ENCODE peak calls at places on chromosomes 6 and 20, in six cellular contexts. M is PC-3, P is MM.1S, C is HCT116, B is neural progenitor cell, R is GM23248. K is an unnamed sample.

GRCh38 chr6:134363323-134364039 is 45.6 kb upstream of the SGK1 start:
- DNase-seq in M (peak), P (no peak), C (peak), B (no peak), R (peak), K (no peak)

GRCh38 chr6:148563066-148563465 is 183.8 kb upstream of the UST start:
- DNase-seq in M (no peak), P (no peak), C (no peak), B (no peak), R (no peak), K (no peak)

GRCh38 chr6:42088101-42088591 is 37.8 kb downstream of the TAF8 start:
- DNase-seq in M (peak), P (no peak), C (no peak), B (no peak), R (no peak), K (no peak)

GRCh38 chr20:47566269-47566668 is 64.6 kb downstream of the NCOA3 start:
- DNase-seq in M (no peak), P (no peak), C (no peak), B (no peak), R (no peak), K (no peak)

GRCh38 chr6:16909599-16910360 is 148.5 kb upstream of the ATXN1 start:
- DNase-seq in M (peak), P (no peak), C (no peak), B (no peak), R (peak), K (no peak)

GRCh38 chr6:161370882-161371281 is 97.0 kb upstream of the AGPAT4 start:
- DNase-seq in M (peak), P (peak), C (peak), B (peak), R (peak), K (peak)

GRCh38 chr6:10453596-10453995 is 38.7 kb upstream of the TFAP2A start:
- DNase-seq in M (peak), P (no peak), C (no peak), B (no peak), R (no peak), K (no peak)

GRCh38 chr20:42740191-42740870 is 449.4 kb downstream of the PTPRT start:
- DNase-seq in M (no peak), P (no peak), C (no peak), B (no peak), R (no peak), K (no peak)

GRCh38 chr6:1553562-1554088 is 56.1 kb upstream of the FOXC1 start:
- DNase-seq in M (no peak), P (no peak), C (no peak), B (no peak), R (peak), K (no peak)

GRCh38 chr6:119308048-119308570 is 41.5 kb downstream of the MAN1A1 start:
- DNase-seq in M (peak), P (no peak), C (peak), B (no peak), R (peak), K (no peak)

GRCh38 chr20:20780127-20780822 is 67.8 kb upstream of the RALGAPA2 start:
- DNase-seq in M (peak), P (no peak), C (no peak), B (no peak), R (peak), K (no peak)

GRCh38 chr20:20785226-20785625 is 72.8 kb upstream of the RALGAPA2 start:
- DNase-seq in M (no peak), P (no peak), C (no peak), B (no peak), R (no peak), K (no peak)

GRCh38 chr20:20782221-20782620 is 69.8 kb upstream of the RALGAPA2 start:
- DNase-seq in M (no peak), P (no peak), C (no peak), B (no peak), R (no peak), K (no peak)

GRCh38 chr20:20782747-20783146 is 70.3 kb upstream of the RALGAPA2 start:
- DNase-seq in M (no peak), P (no peak), C (no peak), B (no peak), R (no peak), K (no peak)

GRCh38 chr20:20781029-20781428 is 68.6 kb upstream of the RALGAPA2 start:
- DNase-seq in M (no peak), P (no peak), C (no peak), B (no peak), R (no peak), K (no peak)
- H3K27ac ChIP-seq in M (no peak), P (no peak), C (no peak), B (no peak), R (no peak), K (no peak)

GRCh38 chr6:110513001-110513400 is 36.6 kb upstream of the SLC22A16 start:
- DNase-seq in M (peak), P (no peak), C (no peak), B (no peak), R (no peak), K (no peak)
- H3K4me3 ChIP-seq in M (no peak), P (no peak), C (no peak), B (no peak), R (no peak), K (no peak)

GRCh38 chr6:170082531-170083187 is 208.2 kb downstream of the DLL1 start:
- DNase-seq in M (peak), P (no peak), C (no peak), B (no peak), R (no peak), K (no peak)

GRCh38 chr6:170081556-170081955 is 209.3 kb downstream of the DLL1 start:
- DNase-seq in M (no peak), P (no peak), C (no peak), B (no peak), R (no peak), K (no peak)

GRCh38 chr6:170080169-170080827 is 210.6 kb downstream of the DLL1 start:
- DNase-seq in M (no peak), P (no peak), C (no peak), B (no peak), R (no peak), K (no peak)

GRCh38 chr6:170082067-170082466 is 208.8 kb downstream of the DLL1 start:
- DNase-seq in M (no peak), P (no peak), C (no peak), B (no peak), R (no peak), K (no peak)

DNA sequence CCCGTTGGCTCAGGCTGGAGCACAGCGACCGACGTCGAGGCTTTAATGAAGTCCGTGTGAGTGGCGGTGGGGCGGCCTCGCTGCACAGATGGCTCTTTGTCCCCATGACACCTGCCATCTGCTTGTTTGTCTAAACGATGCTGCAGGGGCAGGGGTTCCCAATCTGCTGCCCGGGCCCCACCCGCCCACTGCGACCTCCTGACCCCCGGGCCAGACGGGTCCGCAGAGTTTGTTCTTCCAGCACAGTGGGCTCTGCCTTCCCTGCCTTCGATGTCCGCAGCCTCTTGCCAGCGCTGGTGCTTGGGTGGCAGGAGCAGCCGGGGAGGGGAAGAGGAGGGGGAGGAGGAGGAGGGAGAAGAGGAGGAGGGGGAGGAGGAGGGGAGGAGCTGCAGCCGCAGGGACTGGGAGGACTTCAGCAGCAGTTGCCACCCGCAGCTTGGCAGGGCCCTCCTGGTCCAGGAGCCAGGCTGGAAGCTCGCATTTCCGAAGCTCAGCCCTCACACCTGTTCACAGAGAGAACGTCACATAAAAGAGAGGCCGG is 210.0 kb downstream of the DLL1 start:
- DNase-seq in M (no peak), P (no peak), C (no peak), B (peak), R (no peak), K (no peak)
- TF ChIP-seq EZH2phosphoT487 in M (no peak), P (no peak), C (no peak), B (no peak), R (no peak), K (no peak)

GRCh38 chr6:110542311-110543024 is 66.1 kb upstream of the SLC22A16 start:
- DNase-seq in M (no peak), P (no peak), C (no peak), B (no peak), R (peak), K (no peak)
- H3K27ac ChIP-seq in M (peak), P (no peak), C (no peak), B (no peak), R (no peak), K (no peak)

DNA sequence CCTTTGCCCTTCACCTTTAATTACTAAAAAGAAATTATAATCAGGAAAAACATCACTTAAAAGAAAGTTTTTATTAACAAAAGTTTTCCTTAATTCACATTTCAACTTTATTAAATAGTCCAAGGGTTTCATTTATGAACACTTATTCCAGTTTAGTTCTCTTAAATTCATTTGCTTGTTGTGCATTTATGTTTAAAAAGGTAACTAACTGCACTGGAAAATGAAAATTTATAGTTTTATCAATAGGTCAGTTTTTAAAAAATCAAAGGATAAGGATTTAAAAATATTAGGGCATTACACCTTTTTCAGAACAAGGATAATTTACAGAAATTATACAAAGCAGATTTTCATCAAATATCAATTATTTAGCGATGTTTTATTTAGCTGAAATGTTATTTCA is 958 bp upstream of the ATP5F1E start:
- DNase-seq in M (no peak), P (no peak), C (no peak), B (no peak), R (no peak), K (no peak)
- H3K4me3 ChIP-seq in M (peak), P (peak), C (peak), B (peak), R (peak), K (peak)

DNA sequence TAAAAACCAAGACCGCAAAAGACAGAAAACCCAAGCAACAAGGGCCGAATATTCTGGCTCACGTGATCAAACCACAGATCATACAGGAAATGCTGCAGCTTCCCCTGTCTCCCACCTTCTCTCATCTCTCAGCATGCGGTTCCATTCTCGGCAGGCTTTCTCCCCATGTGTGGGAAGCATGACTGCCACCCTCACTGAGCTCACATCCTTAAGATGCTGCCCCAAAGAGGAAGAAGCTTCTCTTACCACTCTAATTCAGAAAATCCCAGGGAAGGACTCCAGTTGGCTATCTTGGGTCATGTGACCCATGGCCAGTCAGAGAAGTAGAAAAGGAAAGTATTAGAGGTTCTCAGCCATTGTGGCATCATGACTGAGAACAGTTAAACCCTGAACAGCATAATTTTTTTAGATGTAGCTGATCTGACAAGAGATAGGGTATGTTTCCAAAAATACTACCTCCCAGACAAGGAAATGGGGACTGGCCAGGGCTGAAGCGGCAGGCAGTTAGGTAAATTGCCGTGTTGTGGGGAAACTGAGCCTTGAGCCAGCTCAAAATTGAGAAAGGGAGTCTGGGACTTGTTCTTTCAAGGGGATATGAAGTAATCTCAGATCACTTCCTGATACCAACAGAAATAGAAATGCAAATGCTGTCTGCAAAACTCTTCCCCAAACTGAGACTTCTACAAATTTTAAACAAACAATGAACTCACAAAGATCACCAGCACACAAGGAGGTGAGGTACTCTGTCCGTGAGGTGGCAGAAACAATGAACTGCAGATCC is 37.1 kb upstream of the GRM4 start:
- DNase-seq in M (no peak), P (peak), C (no peak), B (no peak), R (no peak), K (peak)
- TF ChIP-seq EZH2phosphoT487 in M (no peak), P (no peak), C (no peak), B (no peak), R (no peak), K (no peak)

GRCh38 chr6:40484066-40484465 is 103.1 kb downstream of the LRFN2 start:
- DNase-seq in M (no peak), P (no peak), C (no peak), B (no peak), R (no peak), K (no peak)

GRCh38 chr6:40485300-40485699 is 101.9 kb downstream of the LRFN2 start:
- DNase-seq in M (no peak), P (no peak), C (no peak), B (no peak), R (no peak), K (no peak)

GRCh38 chr6:40486576-40486975 is 100.6 kb downstream of the LRFN2 start:
- DNase-seq in M (no peak), P (no peak), C (no peak), B (no peak), R (no peak), K (no peak)

GRCh38 chr6:40482532-40482931 is 104.6 kb downstream of the LRFN2 start:
- DNase-seq in M (no peak), P (no peak), C (no peak), B (peak), R (peak), K (no peak)

DNA sequence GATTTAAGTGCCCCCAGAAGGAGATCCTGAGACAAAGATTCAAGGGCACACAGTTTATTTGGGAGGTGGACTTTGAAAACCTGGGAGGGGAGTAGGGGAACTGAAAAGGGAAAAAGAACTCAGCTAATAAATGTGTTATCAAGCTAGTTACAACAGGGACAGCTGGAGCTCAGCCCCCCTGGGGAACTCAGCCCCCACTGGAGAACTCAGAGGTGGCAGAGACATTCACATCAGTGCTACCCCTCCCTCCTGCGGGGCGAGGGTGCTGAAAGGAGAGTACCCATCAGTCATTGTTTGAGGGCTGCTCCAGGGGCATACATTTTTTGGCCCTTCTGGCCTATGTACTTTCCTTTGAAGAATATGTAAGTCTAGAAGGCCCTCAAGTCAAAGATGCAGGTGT is 101.4 kb downstream of the LRFN2 start:
- DNase-seq in M (no peak), P (no peak), C (no peak), B (no peak), R (no peak), K (no peak)
- H3K27ac ChIP-seq in M (no peak), P (no peak), C (no peak), B (no peak), R (no peak), K (no peak)

K was measured in OCI-LY7.